ENCODE peak calls at places on chromosomes 2 and 18, in five cellular contexts. X is brain microvascular endothelial cell, Y is astrocyte of the cerebellum, D is mucosa of descending colon, J is WERI-Rb-1. G is an unnamed sample.

GRCh38 chr2:191152841-191153240 is 2.0 kb upstream of the STAT4 start:
- DNase-seq in J (no peak), Y (peak; percentile 20), X (peak; percentile 84), D (no peak), G (no peak)

GRCh38 chr2:238097988-238098853 is 1.9 kb upstream of the ESPNL start:
- DNase-seq in Y (peak; percentile 36), J (peak; percentile 50), X (no peak), D (peak; percentile 87), G (peak; percentile 6)

GRCh38 chr2:201827621-201828020 is 21.3 kb downstream of the CDK15 start:
- DNase-seq in D (no peak), X (no peak), Y (no peak), J (no peak), G (no peak)

GRCh38 chr2:29706171-29706690 is 215.2 kb downstream of the ALK start:
- DNase-seq in X (no peak), Y (peak; percentile 3), J (peak; percentile 55), D (no peak), G (no peak)

GRCh38 chr2:46540496-46541342 is 61.4 kb downstream of the TMEM247 start:
- DNase-seq in J (no peak), X (peak; percentile 73), Y (peak; percentile 43), D (no peak), G (no peak)

GRCh38 chr18:59718108-59719057 is 21.2 kb upstream of the CCBE1 start:
- DNase-seq in D (no peak), J (no peak), X (peak; percentile 84), Y (peak; percentile 46), G (no peak)

GRCh38 chr2:3492951-3493609 is 26.3 kb downstream of the ADI1 start:
- DNase-seq in Y (peak; percentile 62), D (no peak), J (no peak), X (peak; percentile 97), G (no peak)

GRCh38 chr2:22455086-22455485 is 929.9 kb upstream of the KLHL29 start:
- DNase-seq in J (no peak), X (no peak), Y (no peak), D (no peak), G (no peak)

GRCh38 chr2:40957508-40957907 is 505.6 kb upstream of the SLC8A1 start:
- DNase-seq in J (no peak), D (no peak), Y (no peak), X (peak; percentile 29), G (no peak)

GRCh38 chr2:19845323-19845920 is 56.4 kb downstream of the TTC32 start:
- DNase-seq in Y (no peak), J (no peak), X (no peak), D (no peak), G (no peak)

GRCh38 chr18:22467760-22468553 is 50.2 kb upstream of the CTAGE1 start:
- DNase-seq in Y (peak; percentile 89), X (peak; percentile 99), J (no peak), D (no peak), G (no peak)

GRCh38 chr2:134207589-134208209 is 46.2 kb upstream of the MGAT5 start:
- DNase-seq in D (peak; percentile 83), X (peak; percentile 28), Y (no peak), J (peak; percentile 91), G (no peak)

GRCh38 chr2:29113891-29114321 is 1.3 kb upstream of the CLIP4 start:
- DNase-seq in X (peak; percentile 85), D (peak; percentile 31), J (no peak), Y (no peak), G (no peak)

GRCh38 chr2:116696223-116696622 is 1118.3 kb upstream of the DDX18 start:
- DNase-seq in X (no peak), D (no peak), J (no peak), Y (no peak), G (peak; percentile 62)

GRCh38 chr2:47012866-47013265 is 97.3 kb upstream of the MCFD2 start:
- DNase-seq in J (no peak), D (no peak), X (no peak), Y (no peak), G (no peak)

GRCh38 chr18:79404567-79404910 is 8.8 kb downstream of the NFATC1 start:
- DNase-seq in J (no peak), Y (no peak), X (no peak), D (peak; percentile 27), G (no peak)

GRCh38 chr2:239832995-239833727 is 192.0 kb downstream of the NDUFA10 start:
- DNase-seq in X (no peak), Y (no peak), D (no peak), J (no peak), G (no peak)

GRCh38 chr2:15764683-15765011 is 173.0 kb downstream of the DDX1 start:
- DNase-seq in X (no peak), J (no peak), Y (no peak), D (no peak), G (no peak)

GRCh38 chr2:8036366-8036765 is 645.5 kb upstream of the ID2 start:
- DNase-seq in X (no peak), J (no peak), D (no peak), Y (no peak), G (no peak)

GRCh38 chr18:63844254-63844653 is 43.3 kb upstream of the SERPINB2 start:
- DNase-seq in Y (peak; percentile 19), D (no peak), X (peak; percentile 32), J (no peak), G (peak; percentile 17)

GRCh38 chr18:79685281-79685680 is 5.7 kb downstream of the CTDP1 start:
- DNase-seq in D (no peak), J (no peak), Y (no peak), X (no peak), G (no peak)

GRCh38 chr18:44036500-44036899 is 644.2 kb upstream of the SETBP1 start:
- DNase-seq in J (no peak), D (no peak), X (no peak), Y (no peak), G (no peak)

GRCh38 chr2:154402138-154402714 is 296.3 kb upstream of the KCNJ3 start:
- DNase-seq in X (peak; percentile 0), Y (peak; percentile 12), D (no peak), J (no peak), G (peak; percentile 20)

GRCh38 chr2:105698820-105699219 is 45.9 kb upstream of the NCK2 start:
- DNase-seq in J (no peak), Y (no peak), D (no peak), X (no peak), G (no peak)

GRCh38 chr18:70363861-70364260 is 75.0 kb downstream of the SOCS6 start:
- DNase-seq in D (no peak), J (no peak), X (no peak), Y (no peak), G (no peak)

GRCh38 chr2:158561054-158561453 is 104.3 kb downstream of the PKP4 start:
- DNase-seq in X (no peak), Y (no peak), J (no peak), D (no peak), G (no peak)

GRCh38 chr2:26333286-26333685 is 12.7 kb upstream of the SELENOI start:
- DNase-seq in X (no peak), J (no peak), Y (no peak), D (no peak), G (no peak)

GRCh38 chr2:121194626-121195025 is 90.4 kb downstream of the TFCP2L1 start:
- DNase-seq in Y (no peak), D (no peak), X (no peak), J (no peak), G (no peak)

GRCh38 chr2:206512999-206513398 is 69.7 kb downstream of the ADAM23 start:
- DNase-seq in D (no peak), Y (no peak), J (no peak), X (no peak), G (no peak)

GRCh38 chr2:206520450-206520849 is 77.1 kb downstream of the ADAM23 start:
- DNase-seq in X (no peak), J (no peak), Y (no peak), D (no peak), G (no peak)

GRCh38 chr2:206518997-206519396 is 75.7 kb downstream of the ADAM23 start:
- DNase-seq in Y (no peak), X (no peak), D (no peak), J (no peak), G (no peak)

GRCh38 chr2:206511283-206511682 is 68.0 kb downstream of the ADAM23 start:
- DNase-seq in X (no peak), D (no peak), J (no peak), Y (no peak), G (no peak)

GRCh38 chr2:206515580-206515979 is 72.2 kb downstream of the ADAM23 start:
- DNase-seq in D (no peak), X (no peak), Y (no peak), J (no peak), G (no peak)
- H3K4me3 ChIP-seq in D (no peak overlapping the region), X (no peak overlapping the region), Y (no peak overlapping the region), J (no peak overlapping the region), G (no peak overlapping the region)

DNA sequence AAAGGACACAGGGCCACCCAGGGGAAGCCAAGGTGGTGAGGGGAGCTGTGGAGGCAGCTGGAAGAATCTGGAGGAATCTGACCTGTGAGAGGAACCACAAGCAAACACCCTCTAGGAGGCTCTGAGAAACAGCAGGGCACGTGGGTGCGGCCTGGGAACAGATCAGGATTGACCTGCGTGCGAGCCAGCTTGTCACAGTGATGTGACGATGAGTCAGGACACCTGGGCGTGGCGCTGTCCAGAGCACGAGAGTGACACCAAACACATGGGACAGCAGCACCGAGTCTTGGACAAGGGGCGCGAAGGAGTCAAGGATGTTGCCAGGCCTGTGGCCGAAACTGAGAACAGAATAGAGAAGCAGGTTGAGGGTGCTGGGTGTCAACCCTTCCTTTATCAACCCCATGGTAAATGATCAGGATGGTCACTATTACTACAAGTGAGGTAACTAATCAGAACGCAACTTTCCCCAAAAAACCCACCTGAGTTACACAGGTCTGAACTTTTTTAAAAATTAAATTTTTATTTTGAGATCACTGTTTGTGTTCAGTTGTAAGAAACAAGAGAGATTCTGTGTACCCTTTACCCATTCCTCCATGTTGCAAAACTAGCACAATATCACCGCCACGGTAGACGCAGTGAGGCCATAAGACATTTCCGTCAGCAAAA is 637 bp upstream of the SFT2D3 start:
- DNase-seq in D (peak; percentile 88), J (peak; percentile 93), X (no peak), Y (no peak), G (no peak)
- TF ChIP-seq CTCF in D (no peak), J (peak; percentile 40), X (no peak), Y (no peak), G (peak; percentile 2)

GRCh38 chr2:72142743-72143440 is 4.8 kb downstream of the CYP26B1 start:
- DNase-seq in D (peak; percentile 82), Y (no peak), X (no peak), J (peak; percentile 36), G (no peak)
- H3K4me3 ChIP-seq in D (no peak overlapping the region), Y (peak overlapping the region; percentile 10), X (no peak overlapping the region), J (peak overlapping the region; percentile 42), G (no peak overlapping the region)

DNA sequence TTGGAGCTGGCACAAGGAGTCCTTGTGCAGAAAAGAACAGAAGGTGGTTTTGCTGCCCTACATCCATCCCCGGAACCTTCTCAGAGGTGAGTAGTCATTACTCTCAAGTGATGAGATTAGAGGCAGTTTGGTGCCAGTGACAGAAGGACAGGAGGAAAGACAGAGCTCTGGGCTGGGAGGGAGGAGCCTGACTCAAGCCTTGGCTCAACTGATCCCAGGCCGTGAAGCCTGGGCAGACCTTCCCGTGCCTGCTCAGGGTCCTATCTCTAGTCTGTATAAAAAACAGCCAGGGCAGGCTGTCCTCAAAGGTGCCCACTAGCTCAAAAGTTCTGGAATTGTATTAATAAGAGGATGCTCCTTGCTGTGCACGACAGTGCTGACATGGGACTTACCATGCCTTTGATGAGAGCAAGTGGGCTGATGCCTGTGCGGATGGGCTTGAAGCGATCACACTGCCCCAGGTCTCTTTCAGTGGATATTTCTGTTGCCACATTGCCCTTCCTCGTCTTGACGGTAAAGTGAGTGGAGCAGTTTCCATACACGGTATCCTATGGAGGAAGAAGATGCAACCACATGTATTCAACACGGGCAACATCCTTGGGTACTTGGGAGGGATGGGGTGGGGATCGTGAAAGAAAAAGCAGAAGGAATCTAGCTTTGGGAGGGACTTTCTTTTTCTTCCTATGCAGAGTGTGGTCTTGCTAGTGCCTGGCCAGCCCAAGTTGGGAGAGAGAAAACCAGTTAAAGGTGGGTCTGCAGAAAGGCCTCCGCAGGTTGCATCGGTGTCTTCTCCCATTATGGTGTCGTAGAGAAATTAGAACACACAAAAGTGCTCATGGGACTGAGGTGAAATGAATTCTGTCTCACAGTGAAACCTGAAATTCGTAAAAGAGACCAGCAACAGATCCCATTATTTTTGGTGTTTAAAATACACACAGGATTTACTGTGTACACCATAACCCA is 6.9 kb downstream of the APOB start:
- DNase-seq in J (no peak), X (no peak), Y (no peak), D (no peak), G (no peak)
- TF ChIP-seq CTCF in J (no peak), X (no peak), Y (no peak), D (no peak), G (no peak)